ENCODE peak calls at places on chromosomes 12 and 14, in five cellular contexts. L, F, T, U and N are unnamed samples.
A peak's percentile ranks its signal among the peaks of the same experiment; 100 is the strongest.

GRCh38 chr12:84763112-84763511 is 149.5 kb downstream of the SLC6A15 start:
- DNase-seq in T (no peak), F (no peak), L (no peak), U (no peak), N (no peak)

GRCh38 chr12:124542021-124542941 is 25.1 kb downstream of the NCOR2 start:
- DNase-seq in U (no peak), L (no peak), F (no peak), T (no peak), N (no peak)

GRCh38 chr12:90209029-90209428 is 500.4 kb upstream of the ATP2B1 start:
- DNase-seq in F (no peak), U (no peak), L (no peak), T (no peak), N (no peak)

GRCh38 chr14:24296341-24297157 is 3.0 kb downstream of the DHRS1 start:
- DNase-seq in L (no peak), T (peak; percentile 53), U (peak; percentile 72), F (peak; percentile 87), N (peak; percentile 84)

GRCh38 chr14:105865904-105866840 is 339.8 kb downstream of the TMEM121 start:
- DNase-seq in U (peak; percentile 47), T (no peak), F (no peak), L (no peak), N (peak; percentile 17)

GRCh38 chr12:96195845-96196451 is 1.8 kb downstream of the ELK3 start:
- DNase-seq in U (peak; percentile 65), F (peak; percentile 96), L (no peak), T (peak; percentile 24), N (peak; percentile 87)

GRCh38 chr14:99881011-99881410 is 87.8 kb downstream of the EML1 start:
- DNase-seq in T (no peak), L (no peak), F (no peak), U (no peak), N (no peak)

GRCh38 chr12:113005759-113006158 is 27.4 kb downstream of the OAS2 start:
- DNase-seq in T (no peak), L (peak; percentile 4), U (no peak), F (peak; percentile 28), N (peak; percentile 67)

GRCh38 chr12:15001733-15002471 is 29.1 kb downstream of the PDE6H start:
- DNase-seq in U (no peak), F (no peak), T (no peak), L (no peak), N (peak; percentile 85)

GRCh38 chr12:93573552-93574223 is 1.2 kb downstream of the SOCS2 start:
- DNase-seq in T (no peak), L (no peak), F (no peak), U (no peak), N (peak; percentile 69)

GRCh38 chr14:87002831-87003230 is 990.2 kb downstream of the GALC start:
- DNase-seq in F (peak; percentile 50), U (no peak), T (no peak), L (no peak), N (no peak)

GRCh38 chr14:104973215-104974145 is 4.7 kb downstream of the AHNAK2 start:
- DNase-seq in T (no peak), L (peak; percentile 98), U (no peak), F (peak; percentile 76), N (peak; percentile 90)

GRCh38 chr12:13425766-13426165 is 229.2 kb downstream of the EMP1 start:
- DNase-seq in T (no peak), L (no peak), U (no peak), F (peak; percentile 5), N (peak; percentile 33)

GRCh38 chr14:20802341-20803084 is at the start of gene RNASE1:
- DNase-seq in T (no peak), U (no peak), F (no peak), L (no peak), N (no peak)

GRCh38 chr12:48165089-48166031 is 8.0 kb upstream of the ASB8 start:
- DNase-seq in F (peak; percentile 68), U (peak; percentile 56), L (peak; percentile 57), T (peak; percentile 9), N (peak; percentile 78)

GRCh38 chr14:87896393-87897380 is 96.3 kb downstream of the GALC start:
- DNase-seq in F (peak; percentile 65), L (peak; percentile 24), T (no peak), U (no peak), N (no peak)

GRCh38 chr12:442235-442884 is 17.4 kb upstream of the B4GALNT3 start:
- DNase-seq in L (peak; percentile 23), U (peak; percentile 64), T (peak; percentile 15), F (peak; percentile 74), N (peak; percentile 94)

GRCh38 chr12:37545759-37546158 is 770.8 kb upstream of the ALG10B start:
- DNase-seq in T (no peak), L (no peak), U (no peak), F (no peak), N (no peak)

GRCh38 chr12:37546901-37547475 is 769.6 kb upstream of the ALG10B start:
- DNase-seq in F (no peak), T (no peak), L (no peak), U (no peak), N (no peak)

GRCh38 chr12:37547611-37548010 is 769.0 kb upstream of the ALG10B start:
- DNase-seq in L (no peak), F (no peak), U (no peak), T (no peak), N (no peak)

GRCh38 chr12:37546206-37546605 is 770.4 kb upstream of the ALG10B start:
- DNase-seq in L (no peak), F (no peak), U (no peak), T (no peak), N (no peak)

DNA sequence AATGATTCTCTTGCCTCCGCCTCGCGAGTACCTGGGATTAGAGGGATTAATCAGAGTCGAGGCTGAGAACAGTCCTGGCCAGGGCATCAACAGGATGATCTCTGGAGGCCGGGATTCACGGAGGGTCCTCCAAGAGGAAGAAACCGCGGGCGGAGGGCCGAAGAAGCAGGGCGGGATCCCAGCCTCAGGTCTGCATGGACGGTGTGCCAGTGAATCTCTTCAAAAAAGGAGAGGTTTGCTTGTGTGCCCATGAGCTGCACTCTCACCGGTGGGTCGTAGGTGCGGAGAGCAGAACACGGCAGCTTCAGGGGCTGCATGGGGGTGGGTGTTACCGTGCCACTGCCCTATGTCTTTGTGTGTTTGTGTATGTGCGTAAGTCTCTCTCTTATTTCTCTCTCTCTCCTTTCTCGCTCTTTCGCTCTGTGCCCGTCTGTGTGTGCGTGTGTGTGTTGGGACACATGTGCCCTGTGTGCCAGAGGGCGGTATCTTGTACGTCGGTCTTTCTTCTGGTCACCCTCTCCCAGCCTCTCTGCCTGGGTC is 768.2 kb upstream of the ALG10B start:
- DNase-seq in T (no peak), L (no peak), F (no peak), U (no peak), N (no peak)
- H3K9me3 ChIP-seq in T (no peaks in the 10 kb centered on the region), L (no peaks in the 10 kb centered on the region), F (no peaks in the 10 kb centered on the region), U (no peaks in the 10 kb centered on the region), N (peaks cover 34% of the 10 kb centered on the region)

DNA sequence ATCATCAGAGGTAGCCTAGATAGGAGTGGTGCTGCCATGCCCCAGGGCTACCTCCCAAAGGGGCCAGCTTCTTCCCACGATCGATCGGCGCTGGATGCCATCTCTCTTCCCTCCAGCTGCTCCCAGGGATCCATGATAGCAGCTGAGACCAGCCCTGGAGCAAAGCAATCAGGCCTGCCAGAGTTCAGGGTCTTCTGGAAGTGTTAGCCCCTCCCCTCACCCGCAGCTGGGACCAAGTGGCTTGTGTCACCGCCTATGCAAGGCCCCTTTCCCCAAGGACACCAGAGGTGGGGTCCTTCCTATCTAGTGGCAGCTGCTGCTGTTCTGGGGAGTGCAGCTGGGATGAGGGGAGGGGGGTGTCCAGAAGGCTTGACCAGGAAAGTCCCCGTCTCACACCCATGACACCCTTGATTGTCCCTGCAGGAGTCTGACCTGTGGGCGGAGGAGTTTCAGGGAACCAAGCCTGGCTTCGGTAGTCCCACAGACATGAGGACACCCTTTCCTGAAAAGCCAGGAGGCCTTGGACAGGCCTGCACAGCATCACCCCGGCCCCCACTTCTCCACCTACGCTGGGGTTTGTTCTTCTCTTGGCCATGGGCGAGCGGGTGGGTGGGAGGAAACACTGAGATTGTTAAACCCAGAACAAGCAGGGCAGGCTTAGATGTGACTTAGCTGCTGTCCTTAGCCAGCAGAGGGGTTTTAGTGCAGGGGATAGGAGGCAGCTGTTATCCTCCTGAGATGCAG is 86.8 kb downstream of the IRF2BPL start:
- DNase-seq in L (no peak), U (no peak), F (no peak), T (no peak), N (peak; percentile 73)
- H3K4me1 ChIP-seq in L (peaks cover 38% of the 10 kb centered on the region), U (peaks cover 1% of the 10 kb centered on the region), F (peaks cover 19% of the 10 kb centered on the region), T (peaks cover 4% of the 10 kb centered on the region), N (no peaks in the 10 kb centered on the region)

DNA sequence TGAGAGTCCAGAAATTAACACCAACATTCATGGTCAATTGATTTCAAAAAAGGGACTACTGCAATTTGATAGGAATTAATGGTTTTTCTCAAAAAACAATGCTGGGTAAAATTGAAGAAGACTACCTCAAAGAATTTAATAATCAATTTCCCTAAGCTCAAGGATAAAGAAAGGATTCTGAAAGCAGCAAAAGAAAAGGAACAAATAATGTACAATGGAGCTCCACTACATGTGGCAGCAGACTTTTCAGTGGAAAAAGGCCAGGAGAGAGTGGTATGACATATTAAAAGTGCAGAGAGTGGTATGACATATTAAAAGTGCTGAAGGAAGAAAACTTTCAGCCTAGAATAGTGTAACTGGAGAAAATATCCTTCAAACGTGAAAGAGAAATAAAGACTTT is 15.6 kb upstream of the TAS2R43 start:
- DNase-seq in L (no peak), U (no peak), T (no peak), F (no peak), N (no peak)
- H3K9me3 ChIP-seq in L (no peaks in the 10 kb centered on the region), U (no peaks in the 10 kb centered on the region), T (no peaks in the 10 kb centered on the region), F (peaks cover 5% of the 10 kb centered on the region), N (peaks cover 23% of the 10 kb centered on the region)

GRCh38 chr12:56629459-56630179 is 507 bp downstream of the BAZ2A start:
- DNase-seq in U (peak; percentile 61), F (peak; percentile 43), L (no peak), T (peak; percentile 27), N (peak; percentile 72)
- H3K4me1 ChIP-seq in U (peaks cover 56% of the 10 kb centered on the region), F (peaks cover 39% of the 10 kb centered on the region), L (peaks cover 46% of the 10 kb centered on the region), T (peaks cover 70% of the 10 kb centered on the region), N (peaks cover 10% of the 10 kb centered on the region)

GRCh38 chr14:28952161-28952560 is 185.6 kb downstream of the FOXG1 start:
- DNase-seq in F (no peak), L (no peak), T (no peak), U (no peak), N (no peak)

GRCh38 chr14:28949503-28949902 is 182.9 kb downstream of the FOXG1 start:
- DNase-seq in F (no peak), T (no peak), U (no peak), L (no peak), N (no peak)

GRCh38 chr14:28952707-28953106 is 186.1 kb downstream of the FOXG1 start:
- DNase-seq in F (no peak), U (no peak), T (no peak), L (no peak), N (no peak)

GRCh38 chr14:28954025-28954424 is 187.4 kb downstream of the FOXG1 start:
- DNase-seq in F (no peak), U (no peak), T (no peak), L (no peak), N (no peak)
- H3K9me3 ChIP-seq in F (no peaks in the 10 kb centered on the region), U (no peaks in the 10 kb centered on the region), T (no peaks in the 10 kb centered on the region), L (no peaks in the 10 kb centered on the region), N (no peaks in the 10 kb centered on the region)

DNA sequence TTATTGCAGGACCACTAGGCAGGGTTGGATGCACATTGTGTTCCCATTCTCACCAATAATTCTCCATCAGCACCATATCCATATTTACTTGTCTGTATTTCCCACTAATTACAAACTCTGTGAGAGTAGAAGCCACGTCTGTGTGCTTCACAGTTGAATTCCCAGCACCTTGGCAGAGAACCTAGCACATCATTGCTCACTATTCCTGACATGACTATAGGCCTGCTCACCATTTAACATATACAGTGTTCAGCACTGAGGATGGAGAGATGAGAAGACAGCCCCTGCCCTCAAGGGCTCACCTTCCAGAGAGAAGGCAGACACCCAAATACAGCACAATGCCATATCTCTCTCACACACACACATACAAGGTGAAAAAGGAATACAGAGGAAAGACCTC is 5.0 kb downstream of the DAD1 start:
- DNase-seq in U (no peak), L (no peak), F (no peak), T (no peak), N (no peak)
- H3K4me1 ChIP-seq in U (peaks cover 50% of the 10 kb centered on the region), L (peaks cover 9% of the 10 kb centered on the region), F (peaks cover 14% of the 10 kb centered on the region), T (peaks cover 61% of the 10 kb centered on the region), N (peaks cover 3% of the 10 kb centered on the region)